ENCODE peak calls at places on chromosomes 7 and 10, in seven cellular contexts. U, J, H, K, B, E and Q are unnamed samples.

GRCh38 chr10:71046747-71047146 is 158.4 kb upstream of the PCBD1 start:
- DNase-seq in E (no peak), J (no peak), K (no peak), U (no peak), H (no peak), B (no peak), Q (no peak)

GRCh38 chr7:145868935-145869334 is 247.7 kb upstream of the CNTNAP2 start:
- DNase-seq in B (no peak), K (no peak), U (no peak), H (no peak), E (no peak), J (no peak), Q (no peak)

GRCh38 chr10:22321831-22322662 is 1.1 kb downstream of the BMI1 start:
- DNase-seq in H (peak; percentile 67), K (no peak), U (no peak), E (no peak), J (no peak), B (peak; percentile 21), Q (peak; percentile 12)

GRCh38 chr7:142585425-142585824 is 163.8 kb upstream of the PRSS1 start:
- DNase-seq in E (no peak), H (no peak), U (no peak), B (peak; percentile 39), K (no peak), J (no peak), Q (no peak)

GRCh38 chr7:84536256-84536870 is 341.8 kb upstream of the SEMA3A start:
- DNase-seq in J (no peak), K (no peak), U (no peak), E (no peak), H (no peak), B (peak; percentile 73), Q (no peak)

GRCh38 chr7:99041526-99041925 is 102.4 kb downstream of the SMURF1 start:
- DNase-seq in B (no peak), K (no peak), U (no peak), H (no peak), J (no peak), E (no peak), Q (no peak)

GRCh38 chr10:357201-357950 is 222.1 kb downstream of the ZMYND11 start:
- DNase-seq in E (peak; percentile 25), B (no peak), H (no peak), U (no peak), J (no peak), K (no peak), Q (no peak)

GRCh38 chr7:52017802-52018679 is 701.4 kb upstream of the COBL start:
- DNase-seq in K (no peak), U (peak; percentile 14), H (no peak), E (peak; percentile 69), B (peak; percentile 16), J (no peak), Q (no peak)

GRCh38 chr10:12042409-12042796 is 206 bp downstream of the UPF2 start:
- DNase-seq in U (peak; percentile 29), B (no peak), J (no peak), H (peak; percentile 79), K (peak; percentile 31), E (peak; percentile 54), Q (no peak)

GRCh38 chr10:111360260-111360925 is 283.6 kb downstream of the ADRA2A start:
- DNase-seq in K (peak; percentile 28), U (peak; percentile 61), B (peak; percentile 50), J (no peak), H (no peak), E (peak; percentile 66), Q (no peak)

GRCh38 chr10:132111871-132112341 is 46.2 kb downstream of the JAKMIP3 start:
- DNase-seq in H (peak; percentile 48), E (peak; percentile 26), B (no peak), K (no peak), J (no peak), U (no peak), Q (no peak)

GRCh38 chr7:117652943-117653700 is 173.3 kb downstream of the CFTR start:
- DNase-seq in J (no peak), U (no peak), B (no peak), K (no peak), E (no peak), H (no peak), Q (no peak)

GRCh38 chr7:3042861-3043489 is 692 bp downstream of the CARD11 start:
- DNase-seq in B (no peak), E (no peak), J (no peak), H (no peak), U (no peak), K (no peak), Q (no peak)

GRCh38 chr10:77832243-77832642 is 94.3 kb downstream of the DLG5 start:
- DNase-seq in U (no peak), E (no peak), K (no peak), J (no peak), B (no peak), H (no peak), Q (no peak)

GRCh38 chr10:119871881-119872609 is 598 bp downstream of the MCMBP start:
- DNase-seq in J (peak; percentile 43), K (peak; percentile 56), U (peak; percentile 68), B (peak; percentile 24), E (peak; percentile 75), H (peak; percentile 72), Q (no peak)

GRCh38 chr7:78489851-78490250 is 691.3 kb downstream of the PHTF2 start:
- DNase-seq in J (peak; percentile 9), H (no peak), K (no peak), B (no peak), U (no peak), E (no peak), Q (peak; percentile 31)

GRCh38 chr7:107165341-107165740 is 3.5 kb upstream of the HBP1 start:
- DNase-seq in J (no peak), E (no peak), K (no peak), B (no peak), U (no peak), H (no peak), Q (no peak)

GRCh38 chr7:28570970-28571288 is 158.6 kb downstream of the CREB5 start:
- DNase-seq in H (no peak), E (no peak), J (peak; percentile 25), K (no peak), B (peak; percentile 61), U (no peak), Q (no peak)

GRCh38 chr7:15463801-15464761 is 97.7 kb downstream of the AGMO start:
- DNase-seq in H (no peak), U (no peak), E (no peak), J (peak; percentile 58), K (no peak), B (peak; percentile 18), Q (no peak)

GRCh38 chr10:118422241-118422640 is 80.1 kb upstream of the FAM204A start:
- DNase-seq in B (no peak), H (no peak), J (no peak), U (no peak), E (no peak), K (no peak), Q (no peak)

GRCh38 chr7:122136639-122137253 is 7.3 kb downstream of the AASS start:
- DNase-seq in H (no peak), J (peak; percentile 53), E (no peak), U (no peak), B (peak; percentile 29), K (no peak), Q (no peak)

GRCh38 chr10:81911328-81911727 is 36.3 kb downstream of the NRG3 start:
- DNase-seq in J (no peak), B (no peak), H (no peak), K (no peak), U (no peak), E (no peak), Q (no peak)

GRCh38 chr10:105797234-105797890 is 1156.3 kb downstream of the SORCS3 start:
- DNase-seq in K (no peak), J (no peak), U (peak; percentile 25), B (no peak), H (no peak), E (no peak), Q (no peak)

GRCh38 chr7:80255656-80256055 is 121.0 kb downstream of the GNAI1 start:
- DNase-seq in U (no peak), K (no peak), B (no peak), H (no peak), J (no peak), E (no peak), Q (no peak)

GRCh38 chr7:137754076-137754851 is 92.5 kb downstream of the DGKI start:
- DNase-seq in H (no peak), K (no peak), U (no peak), E (no peak), B (peak; percentile 28), J (peak; percentile 12), Q (peak; percentile 27)